ENCODE peak calls at places on chromosomes 16 and 17, in four cellular contexts. One of them, this sample, is unnamed. For H3K4me1 and H3K9me3, the result is how much of the 10 kb centered on the place peaks cover.

GRCh38 chr17:32609085-32609484 is 122.3 kb downstream of the CDK5R1 start:
- DNase-seq in ovary: no peak
- DNase-seq in H1: no peak
- DNase-seq in HAP-1: no peak
- DNase-seq in this sample: no peak

GRCh38 chr16:4610011-4611005 is 4.4 kb downstream of the UBALD1 start:
- DNase-seq in ovary: no peak
- DNase-seq in H1: no peak
- DNase-seq in HAP-1: no peak
- DNase-seq in this sample: no peak

GRCh38 chr17:34616148-34616547 is 36.8 kb downstream of the TMEM132E start:
- DNase-seq in ovary: no peak
- DNase-seq in H1: no peak
- DNase-seq in HAP-1: no peak
- DNase-seq in this sample: no peak

GRCh38 chr16:3961449-3961849 is 80.9 kb upstream of the CREBBP start:
- DNase-seq in ovary: no peak
- DNase-seq in H1: peak
- DNase-seq in HAP-1: no peak
- DNase-seq in this sample: no peak

GRCh38 chr17:66682293-66682692 is 152.6 kb upstream of the CACNG5 start:
- DNase-seq in HAP-1: no peak
- DNase-seq in H1: no peak
- DNase-seq in ovary: peak
- DNase-seq in this sample: no peak

GRCh38 chr17:74135391-74136167 is 67.9 kb upstream of the RPL38 start:
- DNase-seq in HAP-1: no peak
- DNase-seq in H1: no peak
- DNase-seq in ovary: no peak
- DNase-seq in this sample: no peak

GRCh38 chr17:50076591-50077235 is 18.4 kb upstream of the PDK2 start:
- DNase-seq in HAP-1: no peak
- DNase-seq in H1: no peak
- DNase-seq in ovary: no peak
- DNase-seq in this sample: no peak

GRCh38 chr16:12542818-12543699 is 260.6 kb downstream of the CPPED1 start:
- DNase-seq in ovary: no peak
- DNase-seq in H1: no peak
- DNase-seq in HAP-1: no peak
- DNase-seq in this sample: no peak

GRCh38 chr16:15502041-15502725 is 67.8 kb downstream of the BMERB1 start:
- DNase-seq in H1: no peak
- DNase-seq in ovary: no peak
- DNase-seq in HAP-1: no peak
- DNase-seq in this sample: no peak

GRCh38 chr16:54693864-54694263 is 236.8 kb upstream of the IRX5 start:
- DNase-seq in HAP-1: no peak
- DNase-seq in ovary: no peak
- DNase-seq in H1: no peak
- DNase-seq in this sample: no peak

GRCh38 chr17:79306688-79307323 is 232.2 kb downstream of the ENGASE start:
- DNase-seq in H1: no peak
- DNase-seq in ovary: no peak
- DNase-seq in HAP-1: no peak
- DNase-seq in this sample: no peak

GRCh38 chr17:56112086-56112485 is 41.2 kb upstream of the ANKFN1 start:
- DNase-seq in HAP-1: no peak
- DNase-seq in H1: no peak
- DNase-seq in ovary: no peak
- DNase-seq in this sample: no peak

GRCh38 chr16:53282975-53283946 is 151.0 kb upstream of the RBL2 start:
- DNase-seq in ovary: no peak
- DNase-seq in HAP-1: peak
- DNase-seq in H1: no peak
- DNase-seq in this sample: no peak

GRCh38 chr17:7219812-7220592 is at the start of the genes ACADVL and DLG4:
- DNase-seq in HAP-1: peak
- DNase-seq in ovary: peak
- DNase-seq in H1: no peak
- DNase-seq in this sample: no peak

GRCh38 chr17:45783593-45784292 is 377 bp upstream of the CRHR1 start:
- DNase-seq in HAP-1: peak
- DNase-seq in H1: no peak
- DNase-seq in ovary: peak
- DNase-seq in this sample: no peak

GRCh38 chr16:84461504-84462295 is 42.8 kb downstream of the MEAK7 start:
- DNase-seq in H1: no peak
- DNase-seq in ovary: no peak
- DNase-seq in HAP-1: no peak
- DNase-seq in this sample: no peak

GRCh38 chr16:30775381-30776099 is 11.5 kb downstream of the ZNF629 start:
- DNase-seq in ovary: peak
- DNase-seq in HAP-1: peak
- DNase-seq in H1: peak
- DNase-seq in this sample: no peak

GRCh38 chr17:4232168-4232813 is 31.5 kb downstream of the ANKFY1 start:
- DNase-seq in H1: no peak
- DNase-seq in HAP-1: no peak
- DNase-seq in ovary: no peak
- DNase-seq in this sample: no peak

GRCh38 chr17:28178800-28179199 is 136.3 kb downstream of the NLK start:
- DNase-seq in H1: no peak
- DNase-seq in ovary: no peak
- DNase-seq in HAP-1: no peak
- DNase-seq in this sample: no peak

GRCh38 chr16:67158637-67159600 is 790 bp downstream of the TRADD start:
- DNase-seq in ovary: peak
- DNase-seq in H1: no peak
- DNase-seq in HAP-1: peak
- DNase-seq in this sample: no peak

GRCh38 chr17:59366773-59367656 is 35.6 kb downstream of the YPEL2 start:
- DNase-seq in ovary: peak
- DNase-seq in H1: no peak
- DNase-seq in HAP-1: no peak
- DNase-seq in this sample: no peak

GRCh38 chr16:28494141-28494851 is at the start of gene APOBR:
- DNase-seq in HAP-1: no peak
- DNase-seq in ovary: no peak
- DNase-seq in H1: no peak
- DNase-seq in this sample: peak

GRCh38 chr16:19431636-19432340 is 14.1 kb downstream of the TMC5 start:
- DNase-seq in ovary: no peak
- DNase-seq in H1: no peak
- DNase-seq in HAP-1: no peak
- DNase-seq in this sample: no peak

GRCh38 chr17:82713015-82713723 is 3.3 kb upstream of the FN3KRP start:
- DNase-seq in H1: no peak
- DNase-seq in ovary: no peak
- DNase-seq in HAP-1: no peak
- DNase-seq in this sample: no peak

GRCh38 chr16:74468807-74469511 is 47.7 kb upstream of the CLEC18B start:
- DNase-seq in HAP-1: no peak
- DNase-seq in H1: no peak
- DNase-seq in ovary: no peak
- DNase-seq in this sample: no peak

GRCh38 chr16:73025111-73025505 is 22.8 kb downstream of the ZFHX3 start:
- DNase-seq in H1: no peak
- DNase-seq in ovary: no peak
- DNase-seq in HAP-1: no peak
- DNase-seq in this sample: no peak

GRCh38 chr17:78538033-78538776 is 39.0 kb downstream of the DNAH17 start:
- DNase-seq in H1: no peak
- DNase-seq in HAP-1: no peak
- DNase-seq in ovary: no peak
- DNase-seq in this sample: no peak

GRCh38 chr17:4365628-4366311 is 705 bp downstream of the UBE2G1 start:
- DNase-seq in ovary: peak
- DNase-seq in HAP-1: peak
- DNase-seq in H1: no peak
- DNase-seq in this sample: no peak

GRCh38 chr16:27328937-27329336 is 15.2 kb downstream of the IL4R start:
- DNase-seq in H1: no peak
- DNase-seq in ovary: no peak
- DNase-seq in HAP-1: no peak
- DNase-seq in this sample: no peak

GRCh38 chr17:81551458-81552243 is 502 bp downstream of the FAAP100 start:
- DNase-seq in HAP-1: no peak
- DNase-seq in H1: no peak
- DNase-seq in ovary: no peak
- DNase-seq in this sample: no peak

GRCh38 chr16:56614549-56614991 is 6.2 kb downstream of the MT2A start:
- DNase-seq in HAP-1: no peak
- DNase-seq in H1: no peak
- DNase-seq in ovary: no peak
- DNase-seq in this sample: no peak

GRCh38 chr16:56615353-56615752 is 7.0 kb downstream of the MT2A start:
- DNase-seq in H1: no peak
- DNase-seq in ovary: no peak
- DNase-seq in HAP-1: no peak
- DNase-seq in this sample: no peak

GRCh38 chr16:56611281-56611833 is 3.0 kb downstream of the MT2A start:
- DNase-seq in ovary: no peak
- DNase-seq in HAP-1: no peak
- DNase-seq in H1: no peak
- DNase-seq in this sample: no peak

GRCh38 chr16:56616608-56617211 is 8.3 kb downstream of the MT2A start:
- DNase-seq in HAP-1: no peak
- DNase-seq in H1: no peak
- DNase-seq in ovary: no peak
- DNase-seq in this sample: no peak

DNA sequence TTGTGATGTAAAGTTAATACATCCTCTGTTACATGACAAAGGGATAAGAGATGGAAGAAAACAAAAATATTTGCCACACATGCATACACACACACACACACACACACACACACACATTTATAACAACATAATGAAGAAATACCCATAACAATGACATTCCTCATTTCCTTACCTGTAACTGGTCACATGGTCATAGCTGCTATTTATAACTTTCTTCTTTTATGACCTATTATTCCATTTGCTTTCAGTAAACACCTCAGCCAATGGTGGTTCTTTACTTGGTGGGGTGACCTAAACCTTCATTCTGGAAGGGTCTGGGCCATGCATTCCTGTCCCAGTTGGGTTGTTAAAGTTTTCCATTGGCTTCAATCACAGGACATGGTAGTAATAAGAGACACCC is 5.3 kb downstream of the MT2A start:
- DNase-seq in ovary: no peak
- DNase-seq in HAP-1: no peak
- DNase-seq in H1: no peak
- DNase-seq in this sample: no peak
- H3K4me1 ChIP-seq in ovary: under half
- H3K4me1 ChIP-seq in HAP-1: under half
- H3K4me1 ChIP-seq in H1: under half
- H3K4me1 ChIP-seq in this sample: half or more

DNA sequence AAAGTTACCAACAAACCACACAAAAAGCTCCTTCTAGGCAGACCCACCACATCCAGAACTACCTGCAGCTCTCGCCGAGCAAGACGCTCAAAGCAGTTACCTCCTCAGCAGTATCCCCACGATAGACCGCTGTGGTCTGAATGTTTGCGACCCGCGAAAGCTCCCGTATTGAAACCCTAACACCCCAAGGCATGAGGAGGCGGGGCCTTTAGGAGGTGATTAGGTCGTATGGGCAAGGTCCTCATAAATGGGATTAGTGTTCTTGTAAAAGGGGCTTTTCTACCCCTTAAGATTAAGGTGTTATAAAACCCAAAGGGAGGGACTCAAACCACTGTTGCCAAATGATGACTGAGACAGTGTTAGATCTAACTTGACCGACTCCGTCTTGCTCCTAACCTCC is 19.0 kb upstream of the RPH3AL start:
- DNase-seq in ovary: no peak
- DNase-seq in HAP-1: no peak
- DNase-seq in H1: no peak
- DNase-seq in this sample: no peak
- H3K9me3 ChIP-seq in ovary: under half
- H3K9me3 ChIP-seq in HAP-1: under half
- H3K9me3 ChIP-seq in H1: under half
- H3K9me3 ChIP-seq in this sample: under half

DNA sequence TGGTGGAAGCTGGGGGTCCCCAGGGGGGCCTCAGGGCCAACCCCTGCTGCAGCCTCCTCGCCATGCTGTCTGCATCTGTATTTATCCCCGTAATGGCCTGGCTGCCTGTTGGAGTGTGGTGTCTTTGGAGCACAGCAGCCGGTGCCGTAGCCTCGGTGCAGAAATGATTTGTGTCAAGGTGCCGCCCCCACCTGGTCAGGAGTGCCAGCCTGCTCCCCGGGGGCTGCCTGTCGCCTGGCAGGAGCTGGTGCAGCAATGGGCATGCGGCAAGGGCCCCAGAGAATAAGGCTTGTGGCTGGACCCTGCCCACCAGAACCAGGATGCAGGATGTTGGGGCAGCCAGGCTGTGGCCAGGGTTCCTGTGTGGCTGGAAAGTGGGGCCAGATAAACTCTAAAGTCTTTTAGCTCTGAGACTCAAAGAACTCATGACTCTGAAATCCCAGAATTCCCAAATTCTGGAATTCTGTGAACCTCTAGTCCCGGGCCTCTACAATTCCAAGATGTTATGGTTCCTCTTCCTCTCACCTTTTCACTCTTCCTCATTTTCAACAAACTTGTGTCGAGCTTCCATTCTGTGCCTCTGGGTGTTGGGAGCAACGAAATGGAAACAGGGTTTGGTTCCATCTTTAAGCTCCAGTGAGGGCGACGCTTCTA is 5.9 kb downstream of the CPNE2 start:
- DNase-seq in HAP-1: no peak
- DNase-seq in ovary: no peak
- DNase-seq in H1: no peak
- DNase-seq in this sample: no peak
- H3K4me1 ChIP-seq in HAP-1: under half
- H3K4me1 ChIP-seq in ovary: under half
- H3K4me1 ChIP-seq in H1: under half
- H3K4me1 ChIP-seq in this sample: under half

DNA sequence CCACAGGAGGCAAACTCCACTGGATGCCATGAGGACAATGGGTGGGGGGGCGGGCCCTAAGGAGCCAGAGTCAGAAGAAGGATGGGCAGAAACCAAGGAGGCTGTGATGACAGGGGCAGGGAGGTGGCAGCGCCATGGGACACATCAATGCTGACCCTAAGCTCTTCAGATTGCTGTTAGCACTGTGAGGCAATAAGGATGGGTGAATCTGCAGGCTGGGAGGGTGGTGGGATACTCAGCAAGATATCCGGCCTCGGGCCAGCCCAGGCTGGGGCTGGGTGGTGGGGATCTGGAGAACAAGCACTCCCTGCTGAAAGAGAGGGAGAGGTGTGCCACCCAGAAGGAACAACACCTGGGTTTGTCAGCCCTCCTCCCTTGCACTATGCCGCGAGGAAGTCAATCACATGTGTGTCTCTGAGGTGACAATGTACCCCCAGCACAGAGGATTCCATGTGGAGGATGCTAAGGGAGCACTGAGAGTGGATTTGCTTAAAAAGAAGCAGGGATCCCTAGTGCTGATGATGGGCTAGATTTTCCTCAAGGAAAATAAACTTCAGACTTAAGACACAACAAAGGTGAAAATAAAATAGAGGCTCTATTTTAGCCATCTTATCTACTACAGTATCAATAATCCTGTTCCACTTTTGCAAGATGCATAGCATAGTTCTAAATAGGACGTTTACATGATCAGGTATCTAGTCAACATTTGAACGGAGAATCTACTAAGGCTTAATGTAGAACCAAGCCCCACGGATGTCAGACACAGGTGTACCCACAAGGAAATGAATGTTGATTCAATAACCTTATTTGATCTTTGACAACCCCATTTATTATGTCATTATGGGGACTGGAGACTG is 22.6 kb downstream of the SMPD3 start:
- DNase-seq in ovary: no peak
- DNase-seq in H1: no peak
- DNase-seq in HAP-1: no peak
- DNase-seq in this sample: no peak
- H3K9me3 ChIP-seq in ovary: under half
- H3K9me3 ChIP-seq in H1: under half
- H3K9me3 ChIP-seq in HAP-1: under half
- H3K9me3 ChIP-seq in this sample: under half

This sample was measured in esophagus squamous epithelium.